ENCODE peak calls at places on chromosomes 1 and 21, in nine cellular contexts. X, U, N, W, R, A, Z, Y and K are unnamed samples.

GRCh38 chr1:212142883-212143530 is 107.5 kb downstream of the DTL start:
- DNase-seq in Z (no peak), A (no peak), Y (no peak), U (no peak), R (no peak), N (no peak), W (no peak), X (no peak), K (no peak)

GRCh38 chr1:68725353-68725752 is 228.5 kb upstream of the DEPDC1 start:
- DNase-seq in W (no peak), N (peak; percentile 50), R (no peak), U (no peak), Y (no peak), A (peak; percentile 4), Z (no peak), X (no peak), K (no peak)

GRCh38 chr21:35011681-35012080 is 37.4 kb downstream of the RUNX1 start:
- DNase-seq in U (no peak), W (no peak), N (no peak), Y (no peak), A (peak; percentile 43), X (no peak), Z (no peak), R (no peak), K (no peak)

GRCh38 chr1:178362784-178363183 is 134.0 kb downstream of the CLEC20A start:
- DNase-seq in Z (no peak), U (no peak), A (no peak), W (peak; percentile 56), R (no peak), X (no peak), Y (no peak), N (no peak), K (no peak)

GRCh38 chr1:30774550-30775432 is 17.2 kb upstream of the LAPTM5 start:
- DNase-seq in N (no peak), Z (no peak), U (no peak), R (no peak), X (no peak), Y (no peak), A (no peak), W (no peak), K (no peak)

GRCh38 chr1:30382496-30382895 is 340.9 kb downstream of the MATN1 start:
- DNase-seq in N (no peak), W (no peak), Y (no peak), U (no peak), Z (no peak), X (no peak), A (no peak), R (no peak), K (no peak)

GRCh38 chr1:180201451-180202200 is 28.4 kb upstream of the LHX4 start:
- DNase-seq in R (no peak), A (no peak), Z (no peak), X (no peak), Y (no peak), W (no peak), U (no peak), N (no peak), K (no peak)

GRCh38 chr1:218299416-218299815 is 14.3 kb downstream of the RRP15 start:
- DNase-seq in A (peak; percentile 54), W (peak; percentile 49), N (peak; percentile 54), R (peak; percentile 49), U (no peak), Y (no peak), Z (no peak), X (no peak), K (no peak)

GRCh38 chr1:164644774-164645634 is 86.0 kb downstream of the PBX1 start:
- DNase-seq in U (no peak), Z (no peak), W (peak; percentile 8), A (no peak), Y (no peak), R (no peak), N (no peak), X (no peak), K (no peak)

GRCh38 chr1:206048582-206048981 is 4.4 kb upstream of the RHEX start:
- DNase-seq in R (no peak), X (no peak), U (no peak), W (no peak), Z (no peak), Y (peak; percentile 68), N (no peak), A (no peak), K (no peak)
- TF ChIP-seq CTCF in R (peak; percentile 1), X (no peak), U (no peak), W (no peak), Z (no peak), Y (no peak), N (no peak), A (no peak), K (no peak)

DNA sequence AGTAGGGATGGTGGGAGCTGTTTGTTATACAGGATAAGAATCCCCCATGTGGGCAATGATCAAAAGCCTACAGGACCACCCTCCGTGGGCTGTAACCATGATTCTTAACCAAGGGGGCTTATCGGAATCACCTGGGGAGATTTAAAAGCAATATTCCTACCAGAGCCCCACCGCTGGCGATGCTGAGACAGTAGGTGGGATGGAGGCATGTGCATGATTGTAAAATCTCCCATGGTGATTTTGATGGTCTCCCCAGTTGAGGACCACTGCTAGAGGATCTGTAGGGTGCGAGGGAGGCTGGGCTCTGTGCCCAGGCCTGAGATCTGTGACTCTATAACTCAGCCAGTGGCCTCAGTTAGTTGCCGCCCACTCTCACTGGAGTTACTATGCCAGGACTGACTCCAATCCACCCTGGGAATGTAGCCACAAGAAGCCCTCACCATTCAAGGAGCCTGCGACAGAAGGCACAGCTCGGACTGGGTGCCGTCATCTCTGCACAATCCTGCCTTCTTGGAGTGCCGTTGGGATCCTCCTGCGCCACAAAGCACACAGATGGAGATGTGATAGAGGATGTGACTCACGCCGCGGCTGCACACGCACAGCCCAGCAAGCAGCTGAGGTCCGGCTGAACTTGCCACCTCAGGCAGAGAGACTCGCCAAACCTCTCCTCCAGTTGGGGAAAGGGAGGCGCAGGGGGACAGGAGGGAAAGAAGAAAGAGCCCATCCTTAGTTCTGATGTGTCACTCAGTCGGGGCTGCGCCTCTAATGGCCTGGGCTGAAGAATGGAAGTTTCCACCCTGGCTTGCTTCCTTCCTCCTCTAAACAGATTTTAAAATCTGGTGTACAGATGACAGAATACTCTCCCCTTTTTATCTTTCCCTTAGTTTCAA is 26.5 kb downstream of the AKNAD1 start:
- DNase-seq in N (no peak), A (peak; percentile 52), Z (no peak), U (peak; percentile 90), R (peak; percentile 96), X (peak; percentile 97), Y (peak; percentile 56), W (peak; percentile 83), K (no peak)
- TF ChIP-seq CTCF in N (no peak), A (no peak), Z (no peak), U (no peak), R (no peak), X (no peak), Y (no peak), W (no peak), K (no peak)

GRCh38 chr1:12603224-12603623 is 14.8 kb downstream of the DHRS3 start:
- DNase-seq in A (no peak), Z (no peak), U (no peak), X (no peak), W (no peak), Y (no peak), R (no peak), N (no peak), K (no peak)

GRCh38 chr1:12600880-12601633 is 17.0 kb downstream of the DHRS3 start:
- DNase-seq in W (no peak), A (no peak), U (no peak), X (no peak), R (no peak), N (peak; percentile 40), Z (no peak), Y (peak; percentile 47), K (no peak)

GRCh38 chr1:12601690-12602632 is 16.0 kb downstream of the DHRS3 start:
- DNase-seq in N (no peak), Y (peak; percentile 73), R (peak; percentile 76), Z (no peak), A (peak; percentile 70), X (no peak), U (no peak), W (peak; percentile 62), K (no peak)

GRCh38 chr1:12604114-12604874 is 13.7 kb downstream of the DHRS3 start:
- DNase-seq in W (peak; percentile 97), Y (peak; percentile 82), A (peak; percentile 87), Z (peak; percentile 54), X (no peak), U (no peak), N (peak; percentile 85), R (peak; percentile 96), K (no peak)

GRCh38 chr1:12602633-12603024 is 15.4 kb downstream of the DHRS3 start:
- DNase-seq in X (no peak), Z (no peak), U (no peak), R (no peak), Y (no peak), N (no peak), A (no peak), W (no peak), K (no peak)
- TF ChIP-seq CTCF in X (no peak), Z (no peak), U (no peak), R (no peak), Y (no peak), N (no peak), A (no peak), W (no peak), K (no peak)

GRCh38 chr1:154614887-154615286 is 6.9 kb upstream of the ADAR start:
- DNase-seq in A (no peak), U (no peak), W (no peak), N (no peak), R (no peak), Y (no peak), X (no peak), Z (no peak), K (no peak)
- TF ChIP-seq CTCF in A (no peak), U (no peak), W (no peak), N (peak; percentile 12), R (no peak), Y (no peak), X (no peak), Z (no peak), K (no peak)